ENCODE peak calls at places on chromosomes 6 and 20, in seven cellular contexts. R, H, Q, T, E, I and D are unnamed samples.
A peak's percentile ranks its signal among the peaks of the same experiment; 100 is the strongest.

GRCh38 chr6:53259860-53260580 is 88.7 kb downstream of the ELOVL5 start:
- DNase-seq in R (no peak), H (no peak), Q (no peak), T (no peak), E (no peak), I (no peak), D (no peak)

GRCh38 chr20:5002077-5002413 is 735 bp upstream of the SLC23A2 start:
- DNase-seq in R (no peak), H (no peak), Q (no peak), T (no peak), E (peak; percentile 6), I (peak; percentile 16), D (peak; percentile 40)

GRCh38 chr20:45355209-45355608 is 7.0 kb upstream of the SDC4 start:
- DNase-seq in R (no peak), H (peak; percentile 2), Q (no peak), T (no peak), E (no peak), I (no peak), D (no peak)

GRCh38 chr6:169393753-169394152 is 140.1 kb upstream of the THBS2 start:
- DNase-seq in R (no peak), H (no peak), Q (no peak), T (no peak), E (no peak), I (no peak), D (no peak)

GRCh38 chr6:125310994-125311649 is 9.4 kb upstream of the HDDC2 start:
- DNase-seq in R (peak; percentile 45), H (no peak), Q (peak; percentile 36), T (no peak), E (peak; percentile 76), I (no peak), D (peak; percentile 21)

GRCh38 chr6:20024979-20025378 is 187.3 kb downstream of the MBOAT1 start:
- DNase-seq in R (no peak), H (no peak), Q (no peak), T (no peak), E (no peak), I (no peak), D (no peak)

GRCh38 chr20:9409981-9410380 is 104.4 kb upstream of the LAMP5 start:
- DNase-seq in R (no peak), H (no peak), Q (no peak), T (no peak), E (no peak), I (no peak), D (no peak)

GRCh38 chr20:63536997-63537524 is at the start of gene PTK6:
- DNase-seq in R (peak; percentile 50), H (no peak), Q (no peak), T (peak; percentile 80), E (no peak), I (no peak), D (no peak)

GRCh38 chr6:142746524-142746923 is 198.5 kb downstream of the HIVEP2 start:
- DNase-seq in R (no peak), H (no peak), Q (peak; percentile 35), T (no peak), E (peak; percentile 77), I (no peak), D (peak; percentile 21)

GRCh38 chr6:89032599-89032998 is 48.0 kb upstream of the PNRC1 start:
- DNase-seq in R (no peak), H (no peak), Q (no peak), T (no peak), E (no peak), I (no peak), D (no peak)

GRCh38 chr6:340181-340955 is 48.1 kb downstream of the DUSP22 start:
- DNase-seq in R (no peak), H (no peak), Q (no peak), T (no peak), E (no peak), I (no peak), D (no peak)

GRCh38 chr6:339480-339879 is 47.2 kb downstream of the DUSP22 start:
- DNase-seq in R (no peak), H (no peak), Q (no peak), T (no peak), E (no peak), I (no peak), D (no peak)

GRCh38 chr6:337782-338464 is 45.6 kb downstream of the DUSP22 start:
- DNase-seq in R (no peak), H (peak; percentile 48), Q (no peak), T (no peak), E (no peak), I (no peak), D (no peak)

GRCh38 chr6:340991-341827 is 48.9 kb downstream of the DUSP22 start:
- DNase-seq in R (peak; percentile 66), H (peak; percentile 65), Q (no peak), T (peak; percentile 70), E (no peak), I (no peak), D (no peak)

GRCh38 chr6:338815-339262 is 46.6 kb downstream of the DUSP22 start:
- DNase-seq in R (no peak), H (no peak), Q (no peak), T (no peak), E (no peak), I (no peak), D (no peak)
- H3K4me1 ChIP-seq in R (peaks cover 44% of the 10 kb centered on the region), H (no peaks in the 10 kb centered on the region), Q (peaks cover 6% of the 10 kb centered on the region), T (peaks cover 58% of the 10 kb centered on the region), E (peaks cover 35% of the 10 kb centered on the region), I (no peaks in the 10 kb centered on the region), D (no peaks in the 10 kb centered on the region)

GRCh38 chr20:12891643-12892042 is 117.1 kb upstream of the SPTLC3 start:
- DNase-seq in R (no peak), H (no peak), Q (no peak), T (no peak), E (no peak), I (no peak), D (no peak)
- H3K9me3 ChIP-seq in R (no peaks in the 10 kb centered on the region), H (no peaks in the 10 kb centered on the region), Q (no peaks in the 10 kb centered on the region), T (no peaks in the 10 kb centered on the region), E (no peaks in the 10 kb centered on the region), I (no peaks in the 10 kb centered on the region), D (no peaks in the 10 kb centered on the region)

DNA sequence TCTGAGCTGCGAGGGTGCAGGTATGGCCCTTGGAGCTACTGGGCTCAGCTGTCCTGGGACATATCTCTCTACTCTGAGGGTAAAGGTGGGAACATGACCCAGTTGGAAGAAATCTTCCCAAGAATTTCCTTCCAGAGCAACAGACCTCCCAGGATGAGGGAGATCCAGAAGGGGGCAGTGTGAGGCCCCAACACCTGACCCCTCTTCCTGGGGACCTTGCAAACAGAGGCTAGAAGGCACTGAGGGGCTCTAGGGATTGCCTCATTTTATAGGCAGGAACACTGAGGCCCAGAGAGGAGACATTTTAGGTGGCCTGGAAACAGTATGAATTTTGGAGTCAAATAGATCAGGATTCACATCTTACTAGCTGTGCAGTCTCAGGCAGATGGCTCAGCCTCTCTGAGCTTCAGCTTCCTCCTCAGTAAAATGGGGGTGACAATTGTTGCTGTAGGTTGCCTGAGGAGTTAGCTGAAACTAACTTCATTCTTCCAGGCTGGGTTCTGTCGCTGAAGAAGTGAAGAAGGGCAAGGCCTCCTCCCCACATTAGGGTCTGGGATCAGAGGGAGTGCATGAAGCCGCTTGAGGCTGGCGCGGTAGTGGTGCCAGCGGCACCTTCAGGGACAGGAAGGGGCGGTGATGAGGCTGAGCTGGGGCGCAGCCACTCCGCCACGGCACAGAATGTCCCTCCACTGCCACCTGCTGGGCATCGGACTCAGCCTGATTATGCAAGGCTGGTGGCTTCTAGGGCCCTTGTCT is 11.4 kb downstream of the KCNK17 start:
- DNase-seq in R (peak; percentile 94), H (peak; percentile 81), Q (peak; percentile 75), T (peak; percentile 91), E (peak; percentile 89), I (peak; percentile 80), D (peak; percentile 91)
- H3K4me3 ChIP-seq in R (no peak overlapping the region), H (no peak overlapping the region), Q (no peak overlapping the region), T (no peak overlapping the region), E (no peak overlapping the region), I (no peak overlapping the region), D (no peak overlapping the region)

GRCh38 chr6:44221291-44221960 is 2.0 kb upstream of the SLC29A1 start:
- DNase-seq in R (peak; percentile 71), H (peak; percentile 98), Q (no peak), T (peak; percentile 95), E (peak; percentile 82), I (peak; percentile 97), D (peak; percentile 59)
- H3K4me1 ChIP-seq in R (peaks cover 73% of the 10 kb centered on the region), H (no peaks in the 10 kb centered on the region), Q (peaks cover 61% of the 10 kb centered on the region), T (peaks cover 89% of the 10 kb centered on the region), E (peaks cover 29% of the 10 kb centered on the region), I (peaks cover 25% of the 10 kb centered on the region), D (peaks cover 37% of the 10 kb centered on the region)

DNA sequence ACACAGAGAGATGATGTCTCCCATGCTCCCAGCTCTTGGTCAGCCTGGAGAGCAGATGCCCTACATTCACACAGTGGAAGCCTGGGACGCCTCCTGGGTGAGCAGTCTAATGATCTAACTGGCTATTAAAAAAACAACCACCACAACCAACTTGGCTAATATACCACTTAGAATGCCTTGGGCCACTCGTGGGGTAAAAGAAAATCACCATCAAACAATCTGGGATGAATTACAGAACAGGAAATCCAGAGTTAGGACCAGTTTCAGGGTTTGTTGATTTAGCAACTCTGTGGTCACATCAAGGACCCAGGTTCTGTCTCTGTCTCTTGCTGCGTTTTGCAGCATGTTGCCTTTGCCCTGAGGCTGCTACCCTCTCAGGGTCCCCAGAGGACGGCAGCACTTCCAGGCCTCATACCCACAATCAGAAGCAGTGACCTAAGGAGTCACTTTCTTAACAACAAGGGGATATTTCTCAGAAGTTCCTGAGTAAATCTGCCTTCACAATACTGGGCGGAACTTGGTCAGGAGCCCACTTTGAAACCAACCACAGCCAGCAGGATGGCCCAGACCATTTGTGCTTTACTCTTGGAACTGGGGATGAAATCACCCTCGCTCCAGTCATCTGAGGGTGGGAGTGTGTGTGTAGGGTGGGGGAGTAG is 118.7 kb downstream of the CLIC5 start:
- DNase-seq in R (no peak), H (no peak), Q (no peak), T (no peak), E (no peak), I (no peak), D (no peak)
- H3K9me3 ChIP-seq in R (no peaks in the 10 kb centered on the region), H (no peaks in the 10 kb centered on the region), Q (no peaks in the 10 kb centered on the region), T (no peaks in the 10 kb centered on the region), E (no peaks in the 10 kb centered on the region), I (no peaks in the 10 kb centered on the region), D (no peaks in the 10 kb centered on the region)

GRCh38 chr20:49478266-49478665 is 4.2 kb downstream of the KCNB1 start:
- DNase-seq in R (no peak), H (no peak), Q (no peak), T (no peak), E (no peak), I (no peak), D (no peak)

GRCh38 chr20:49481116-49481515 is 1.4 kb downstream of the KCNB1 start:
- DNase-seq in R (no peak), H (no peak), Q (no peak), T (no peak), E (no peak), I (no peak), D (no peak)

GRCh38 chr20:49478754-49479689 is 3.4 kb downstream of the KCNB1 start:
- DNase-seq in R (no peak), H (no peak), Q (no peak), T (no peak), E (no peak), I (no peak), D (no peak)

GRCh38 chr20:49480236-49480635 is 2.2 kb downstream of the KCNB1 start:
- DNase-seq in R (no peak), H (no peak), Q (no peak), T (no peak), E (no peak), I (no peak), D (no peak)

GRCh38 chr20:49479785-49480184 is 2.7 kb downstream of the KCNB1 start:
- DNase-seq in R (no peak), H (no peak), Q (no peak), T (no peak), E (no peak), I (no peak), D (no peak)
- H3K4me3 ChIP-seq in R (no peak overlapping the region), H (no peak overlapping the region), Q (no peak overlapping the region), T (no peak overlapping the region), E (no peak overlapping the region), I (no peak overlapping the region), D (no peak overlapping the region)